ENCODE peak calls at places on chromosome 3, in seven cellular contexts. One of them, this sample, is unnamed.

GRCh38 chr3:180267202-180267843 is 230.6 kb upstream of the PEX5L start:
- DNase-seq in right atrium auricular region: no peak
- DNase-seq in GM23248: no peak
- DNase-seq in prostate gland: no peak
- DNase-seq in kidney: no peak
- DNase-seq in lower lobe of right lung: no peak
- DNase-seq in uterus: no peak
- DNase-seq in this sample: no peak

GRCh38 chr3:85589145-85589544 is 630.4 kb downstream of the CADM2 start:
- DNase-seq in right atrium auricular region: no peak
- DNase-seq in GM23248: peak; percentile 22
- DNase-seq in prostate gland: no peak
- DNase-seq in kidney: no peak
- DNase-seq in lower lobe of right lung: no peak
- DNase-seq in uterus: no peak
- DNase-seq in this sample: no peak

GRCh38 chr3:20023663-20024417 is 11.8 kb upstream of the PP2D1 start:
- DNase-seq in right atrium auricular region: no peak
- DNase-seq in GM23248: no peak
- DNase-seq in prostate gland: peak; percentile 77
- DNase-seq in kidney: no peak
- DNase-seq in lower lobe of right lung: no peak
- DNase-seq in uterus: peak; percentile 53
- DNase-seq in this sample: no peak

GRCh38 chr3:191809326-191809949 is 348.5 kb downstream of the PYDC2 start:
- DNase-seq in right atrium auricular region: no peak
- DNase-seq in GM23248: no peak
- DNase-seq in prostate gland: no peak
- DNase-seq in kidney: no peak
- DNase-seq in lower lobe of right lung: no peak
- DNase-seq in uterus: no peak
- DNase-seq in this sample: no peak

GRCh38 chr3:129424185-129424841 is 4.1 kb downstream of the EFCAB12 start:
- DNase-seq in right atrium auricular region: no peak
- DNase-seq in GM23248: no peak
- DNase-seq in prostate gland: peak; percentile 82
- DNase-seq in kidney: no peak
- DNase-seq in lower lobe of right lung: no peak
- DNase-seq in uterus: no peak
- DNase-seq in this sample: no peak

GRCh38 chr3:2856062-2856792 is 253.9 kb downstream of the IL5RA start:
- DNase-seq in right atrium auricular region: no peak
- DNase-seq in GM23248: no peak
- DNase-seq in prostate gland: no peak
- DNase-seq in kidney: no peak
- DNase-seq in lower lobe of right lung: no peak
- DNase-seq in uterus: no peak
- DNase-seq in this sample: no peak

GRCh38 chr3:149879872-149880271 is 66.9 kb downstream of the RNF13 start:
- DNase-seq in right atrium auricular region: peak; percentile 69
- DNase-seq in GM23248: peak; percentile 77
- DNase-seq in prostate gland: no peak
- DNase-seq in kidney: no peak
- DNase-seq in lower lobe of right lung: peak; percentile 57
- DNase-seq in uterus: peak; percentile 31
- DNase-seq in this sample: peak; percentile 66

GRCh38 chr3:33636125-33636855 is 81.8 kb downstream of the CLASP2 start:
- DNase-seq in right atrium auricular region: no peak
- DNase-seq in GM23248: peak; percentile 79
- DNase-seq in prostate gland: peak; percentile 6
- DNase-seq in kidney: no peak
- DNase-seq in lower lobe of right lung: no peak
- DNase-seq in uterus: no peak
- DNase-seq in this sample: no peak

GRCh38 chr3:41131224-41131623 is 68.1 kb upstream of the CTNNB1 start:
- DNase-seq in right atrium auricular region: no peak
- DNase-seq in GM23248: no peak
- DNase-seq in prostate gland: no peak
- DNase-seq in kidney: no peak
- DNase-seq in lower lobe of right lung: no peak
- DNase-seq in uterus: no peak
- DNase-seq in this sample: no peak

GRCh38 chr3:121667333-121667732 is 6.6 kb upstream of the HCLS1 start:
- DNase-seq in right atrium auricular region: no peak
- DNase-seq in GM23248: no peak
- DNase-seq in prostate gland: no peak
- DNase-seq in kidney: no peak
- DNase-seq in lower lobe of right lung: no peak
- DNase-seq in uterus: no peak
- DNase-seq in this sample: no peak
- H3K36me3 ChIP-seq in right atrium auricular region: peaks cover 68% of the 10 kb centered on the region
- H3K36me3 ChIP-seq in GM23248: peaks cover 53% of the 10 kb centered on the region
- H3K36me3 ChIP-seq in prostate gland: peaks cover 6% of the 10 kb centered on the region
- H3K36me3 ChIP-seq in kidney: peaks cover 52% of the 10 kb centered on the region
- H3K36me3 ChIP-seq in lower lobe of right lung: peaks cover 97% of the 10 kb centered on the region
- H3K36me3 ChIP-seq in uterus: no peaks in the 10 kb centered on the region
- H3K36me3 ChIP-seq in this sample: peaks cover 96% of the 10 kb centered on the region

GRCh38 chr3:14488286-14489036 is 51.7 kb downstream of the GRIP2 start:
- DNase-seq in right atrium auricular region: no peak
- DNase-seq in GM23248: no peak
- DNase-seq in prostate gland: no peak
- DNase-seq in kidney: peak; percentile 47
- DNase-seq in lower lobe of right lung: peak; percentile 32
- DNase-seq in uterus: no peak
- DNase-seq in this sample: peak; percentile 47

GRCh38 chr3:14490831-14491230 is 49.3 kb downstream of the GRIP2 start:
- DNase-seq in right atrium auricular region: no peak
- DNase-seq in GM23248: no peak
- DNase-seq in prostate gland: no peak
- DNase-seq in kidney: peak; percentile 2
- DNase-seq in lower lobe of right lung: no peak
- DNase-seq in uterus: no peak
- DNase-seq in this sample: no peak

GRCh38 chr3:14487821-14488220 is 52.3 kb downstream of the GRIP2 start:
- DNase-seq in right atrium auricular region: no peak
- DNase-seq in GM23248: no peak
- DNase-seq in prostate gland: no peak
- DNase-seq in kidney: no peak
- DNase-seq in lower lobe of right lung: no peak
- DNase-seq in uterus: no peak
- DNase-seq in this sample: no peak

GRCh38 chr3:14490255-14490654 is 49.9 kb downstream of the GRIP2 start:
- DNase-seq in right atrium auricular region: no peak
- DNase-seq in GM23248: no peak
- DNase-seq in prostate gland: no peak
- DNase-seq in kidney: peak; percentile 43
- DNase-seq in lower lobe of right lung: no peak
- DNase-seq in uterus: no peak
- DNase-seq in this sample: peak; percentile 57

DNA sequence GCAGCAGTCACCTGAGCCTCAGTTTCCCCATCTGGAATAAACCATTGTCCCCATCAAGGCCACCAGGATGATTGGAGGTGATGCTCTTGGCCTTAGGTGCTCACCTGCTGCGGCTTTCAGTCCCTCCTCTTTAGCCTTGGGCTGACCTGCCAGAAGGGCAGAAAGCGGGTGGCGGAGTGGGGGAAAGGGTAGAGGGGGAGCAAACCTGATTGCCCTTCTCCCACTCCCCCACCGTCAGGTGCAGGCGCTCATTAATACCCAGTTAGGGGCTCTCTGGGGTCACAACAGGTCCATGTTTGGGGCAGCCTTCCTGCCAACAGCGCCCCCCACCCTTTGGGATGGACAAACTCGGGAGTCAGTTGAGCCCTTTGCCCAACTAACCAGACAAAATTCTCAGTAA is 50.5 kb downstream of the GRIP2 start:
- DNase-seq in right atrium auricular region: no peak
- DNase-seq in GM23248: no peak
- DNase-seq in prostate gland: no peak
- DNase-seq in kidney: peak; percentile 39
- DNase-seq in lower lobe of right lung: peak; percentile 11
- DNase-seq in uterus: no peak
- DNase-seq in this sample: no peak
- H3K4me1 ChIP-seq in right atrium auricular region: no peaks in the 10 kb centered on the region
- H3K4me1 ChIP-seq in GM23248: no peaks in the 10 kb centered on the region
- H3K4me1 ChIP-seq in prostate gland: no peaks in the 10 kb centered on the region
- H3K4me1 ChIP-seq in kidney: peaks cover 8% of the 10 kb centered on the region
- H3K4me1 ChIP-seq in lower lobe of right lung: peaks cover 8% of the 10 kb centered on the region
- H3K4me1 ChIP-seq in uterus: no peaks in the 10 kb centered on the region
- H3K4me1 ChIP-seq in this sample: no peaks in the 10 kb centered on the region

GRCh38 chr3:44831241-44831640 is 30.5 kb upstream of the TMEM42 start:
- DNase-seq in right atrium auricular region: no peak
- DNase-seq in GM23248: no peak
- DNase-seq in prostate gland: no peak
- DNase-seq in kidney: no peak
- DNase-seq in lower lobe of right lung: no peak
- DNase-seq in uterus: no peak
- DNase-seq in this sample: no peak

GRCh38 chr3:44832965-44833364 is 28.7 kb upstream of the TMEM42 start:
- DNase-seq in right atrium auricular region: no peak
- DNase-seq in GM23248: no peak
- DNase-seq in prostate gland: no peak
- DNase-seq in kidney: no peak
- DNase-seq in lower lobe of right lung: no peak
- DNase-seq in uterus: no peak
- DNase-seq in this sample: no peak

GRCh38 chr3:44832032-44832431 is 29.7 kb upstream of the TMEM42 start:
- DNase-seq in right atrium auricular region: no peak
- DNase-seq in GM23248: no peak
- DNase-seq in prostate gland: no peak
- DNase-seq in kidney: no peak
- DNase-seq in lower lobe of right lung: no peak
- DNase-seq in uterus: no peak
- DNase-seq in this sample: no peak

GRCh38 chr3:44833394-44833793 is 28.3 kb upstream of the TMEM42 start:
- DNase-seq in right atrium auricular region: no peak
- DNase-seq in GM23248: no peak
- DNase-seq in prostate gland: no peak
- DNase-seq in kidney: no peak
- DNase-seq in lower lobe of right lung: no peak
- DNase-seq in uterus: no peak
- DNase-seq in this sample: no peak

DNA sequence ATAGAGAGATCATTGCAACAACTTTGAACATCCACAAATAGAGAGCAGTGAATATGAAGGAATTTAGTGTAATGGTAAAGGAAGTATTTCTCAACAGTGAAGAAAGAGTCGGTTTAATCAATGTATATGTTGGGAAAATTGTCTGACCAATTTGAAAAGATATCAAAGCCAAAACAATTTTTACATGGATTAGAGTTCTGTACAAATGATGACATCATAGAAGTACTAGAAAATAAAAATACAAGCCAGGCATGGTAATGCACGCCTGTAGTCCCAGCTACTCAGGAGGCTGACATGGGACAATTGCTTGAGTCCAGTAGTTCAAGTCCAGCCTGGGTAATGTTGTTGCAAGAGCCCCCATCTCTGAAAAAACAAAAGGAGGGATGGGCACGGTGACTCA is 26.0 kb upstream of the TMEM42 start:
- DNase-seq in right atrium auricular region: no peak
- DNase-seq in GM23248: no peak
- DNase-seq in prostate gland: no peak
- DNase-seq in kidney: no peak
- DNase-seq in lower lobe of right lung: no peak
- DNase-seq in uterus: no peak
- DNase-seq in this sample: no peak
- H3K36me3 ChIP-seq in right atrium auricular region: no peaks in the 10 kb centered on the region
- H3K36me3 ChIP-seq in GM23248: no peaks in the 10 kb centered on the region
- H3K36me3 ChIP-seq in prostate gland: no peaks in the 10 kb centered on the region
- H3K36me3 ChIP-seq in kidney: no peaks in the 10 kb centered on the region
- H3K36me3 ChIP-seq in lower lobe of right lung: no peaks in the 10 kb centered on the region
- H3K36me3 ChIP-seq in uterus: no peaks in the 10 kb centered on the region
- H3K36me3 ChIP-seq in this sample: no peaks in the 10 kb centered on the region

GRCh38 chr3:72447059-72447946 is 400.9 kb downstream of the SHQ1 start:
- DNase-seq in right atrium auricular region: peak; percentile 84
- DNase-seq in GM23248: peak; percentile 97
- DNase-seq in prostate gland: peak; percentile 92
- DNase-seq in kidney: peak; percentile 97
- DNase-seq in lower lobe of right lung: peak; percentile 93
- DNase-seq in uterus: peak; percentile 88
- DNase-seq in this sample: peak; percentile 96

GRCh38 chr3:72444642-72445223 is 403.5 kb downstream of the SHQ1 start:
- DNase-seq in right atrium auricular region: no peak
- DNase-seq in GM23248: peak; percentile 9
- DNase-seq in prostate gland: no peak
- DNase-seq in kidney: no peak
- DNase-seq in lower lobe of right lung: no peak
- DNase-seq in uterus: no peak
- DNase-seq in this sample: no peak

GRCh38 chr3:72445827-72446405 is 402.3 kb downstream of the SHQ1 start:
- DNase-seq in right atrium auricular region: no peak
- DNase-seq in GM23248: peak; percentile 27
- DNase-seq in prostate gland: no peak
- DNase-seq in kidney: no peak
- DNase-seq in lower lobe of right lung: no peak
- DNase-seq in uterus: no peak
- DNase-seq in this sample: no peak

GRCh38 chr3:72448375-72448823 is 399.8 kb downstream of the SHQ1 start:
- DNase-seq in right atrium auricular region: no peak
- DNase-seq in GM23248: no peak
- DNase-seq in prostate gland: no peak
- DNase-seq in kidney: no peak
- DNase-seq in lower lobe of right lung: no peak
- DNase-seq in uterus: peak; percentile 20
- DNase-seq in this sample: no peak

GRCh38 chr3:72446406-72447058 is 401.7 kb downstream of the SHQ1 start:
- DNase-seq in right atrium auricular region: peak; percentile 61
- DNase-seq in GM23248: peak; percentile 54
- DNase-seq in prostate gland: peak; percentile 17
- DNase-seq in kidney: no peak
- DNase-seq in lower lobe of right lung: no peak
- DNase-seq in uterus: no peak
- DNase-seq in this sample: no peak
- H3K4me1 ChIP-seq in right atrium auricular region: no peaks in the 10 kb centered on the region
- H3K4me1 ChIP-seq in GM23248: peaks cover 21% of the 10 kb centered on the region
- H3K4me1 ChIP-seq in prostate gland: no peaks in the 10 kb centered on the region
- H3K4me1 ChIP-seq in kidney: peaks cover 11% of the 10 kb centered on the region
- H3K4me1 ChIP-seq in lower lobe of right lung: peaks cover 32% of the 10 kb centered on the region
- H3K4me1 ChIP-seq in uterus: peaks cover 13% of the 10 kb centered on the region
- H3K4me1 ChIP-seq in this sample: peaks cover 24% of the 10 kb centered on the region

DNA sequence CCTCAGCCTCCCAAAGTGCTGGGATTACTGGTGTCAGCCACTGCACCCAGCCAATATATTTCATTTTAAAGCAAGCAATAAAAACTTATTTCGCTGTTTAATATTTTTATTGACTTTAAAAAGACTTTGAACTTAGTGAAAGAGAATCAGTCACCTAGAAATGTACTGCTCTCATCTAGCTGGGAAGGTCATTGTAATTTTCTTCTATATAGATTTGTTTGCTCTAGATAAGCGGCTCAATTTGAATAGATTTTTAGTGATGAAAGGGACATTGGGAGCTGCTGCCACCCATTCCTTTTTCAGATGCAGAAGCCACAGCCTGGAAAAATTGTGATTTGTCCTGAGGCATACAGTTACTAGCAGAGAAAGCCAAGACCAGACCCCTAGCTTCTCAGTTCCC is 40.1 kb downstream of the CAPN7 start:
- DNase-seq in right atrium auricular region: no peak
- DNase-seq in GM23248: no peak
- DNase-seq in prostate gland: no peak
- DNase-seq in kidney: no peak
- DNase-seq in lower lobe of right lung: no peak
- DNase-seq in uterus: no peak
- DNase-seq in this sample: no peak
- H3K36me3 ChIP-seq in right atrium auricular region: peaks cover 95% of the 10 kb centered on the region
- H3K36me3 ChIP-seq in GM23248: peaks cover 89% of the 10 kb centered on the region
- H3K36me3 ChIP-seq in prostate gland: peaks cover 4% of the 10 kb centered on the region
- H3K36me3 ChIP-seq in kidney: peaks cover 27% of the 10 kb centered on the region
- H3K36me3 ChIP-seq in lower lobe of right lung: peaks cover 100% of the 10 kb centered on the region
- H3K36me3 ChIP-seq in uterus: no peaks in the 10 kb centered on the region
- H3K36me3 ChIP-seq in this sample: peaks cover 98% of the 10 kb centered on the region

This sample was measured in upper lobe of right lung.